ENCODE peak calls at places on chromosomes 4 and X, in eight cellular contexts. F is fibroblast of mammary gland, K is GM23338, W is body of pancreas, M is colonic mucosa, O is uterus, D is astrocyte of the spinal cord, A is HCT116. Q is an unnamed sample.

GRCh38 chrX:9144643-9145290 is 110.8 kb upstream of the FAM9B start:
- DNase-seq in A (no peak), O (no peak), M (no peak), D (no peak), K (no peak), F (peak), W (no peak), Q (peak)

GRCh38 chrX:13428055-13428786 is 108.4 kb upstream of the ATXN3L start:
- DNase-seq in K (peak), W (peak), M (no peak), A (peak), D (peak), F (peak), O (no peak), Q (peak)

GRCh38 chr4:159547645-159548308 is 444.9 kb downstream of the RAPGEF2 start:
- DNase-seq in A (no peak), K (no peak), M (no peak), W (no peak), O (no peak), D (peak), F (peak), Q (no peak)

GRCh38 chr4:89254847-89255246 is 52.8 kb downstream of the GPRIN3 start:
- DNase-seq in M (peak), K (peak), O (no peak), W (peak), A (peak), F (peak), D (no peak), Q (peak)

GRCh38 chrX:37796805-37797204 is 16.9 kb downstream of the CYBB start:
- DNase-seq in O (no peak), M (no peak), A (no peak), W (peak), K (no peak), D (no peak), F (no peak), Q (no peak)

GRCh38 chrX:106177106-106177981 is 9.2 kb downstream of the PWWP3B start:
- DNase-seq in K (peak), O (peak), D (peak), M (no peak), A (no peak), F (peak), W (peak), Q (peak)

GRCh38 chr4:158786155-158786581 is 17.3 kb downstream of the FNIP2 start:
- DNase-seq in W (no peak), O (no peak), M (no peak), K (no peak), D (peak), A (no peak), F (no peak), Q (peak)

GRCh38 chr4:10034136-10034535 is 12.8 kb upstream of the SLC2A9 start:
- DNase-seq in F (no peak), M (no peak), W (no peak), A (no peak), O (no peak), K (no peak), D (no peak), Q (no peak)

GRCh38 chr4:90996813-90997212 is 869.6 kb downstream of the CCSER1 start:
- DNase-seq in A (no peak), O (no peak), D (no peak), W (no peak), F (no peak), K (no peak), M (no peak), Q (no peak)

GRCh38 chrX:23373129-23373804 is 38.6 kb downstream of the PTCHD1 start:
- DNase-seq in D (peak), A (no peak), F (peak), W (no peak), K (no peak), M (no peak), O (no peak), Q (peak)

GRCh38 chr4:86769794-86770193 is 79.4 kb downstream of the SLC10A6 start:
- DNase-seq in W (no peak), A (no peak), K (no peak), F (no peak), O (no peak), M (no peak), D (no peak), Q (no peak)

GRCh38 chr4:6092131-6092530 is 73.9 kb upstream of the C4orf50 start:
- DNase-seq in A (no peak), O (no peak), K (peak), M (no peak), W (no peak), D (no peak), F (no peak), Q (no peak)

GRCh38 chr4:82499705-82500104 is 62.1 kb downstream of the TMEM150C start:
- DNase-seq in A (no peak), K (no peak), O (no peak), D (no peak), F (no peak), M (no peak), W (no peak), Q (no peak)

GRCh38 chr4:2363056-2363719 is 55.3 kb downstream of the ZFYVE28 start:
- DNase-seq in W (peak), O (no peak), M (no peak), A (no peak), K (no peak), F (peak), D (no peak), Q (peak)

GRCh38 chr4:48305508-48305907 is 35.8 kb upstream of the SLAIN2 start:
- DNase-seq in W (no peak), O (no peak), K (no peak), M (no peak), D (no peak), F (no peak), A (no peak), Q (no peak)

GRCh38 chr4:41625531-41625930 is 87.6 kb downstream of the LIMCH1 start:
- DNase-seq in O (no peak), W (no peak), K (no peak), D (no peak), F (no peak), M (no peak), A (no peak), Q (no peak)

GRCh38 chrX:148310402-148311200 is 189.8 kb upstream of the AFF2 start:
- DNase-seq in D (no peak), O (no peak), A (no peak), K (no peak), W (no peak), F (no peak), M (no peak), Q (no peak)

GRCh38 chr4:157994863-157995262 is 178.0 kb downstream of the GASK1B start:
- DNase-seq in D (no peak), W (peak), A (no peak), M (no peak), F (no peak), O (no peak), K (no peak), Q (peak)

GRCh38 chr4:168451331-168451730 is 29.0 kb downstream of the DDX60L start:
- DNase-seq in O (no peak), W (no peak), D (no peak), M (no peak), F (peak), K (no peak), A (no peak), Q (no peak)

GRCh38 chr4:2266181-2266580 is 4.3 kb upstream of the MXD4 start:
- DNase-seq in A (no peak), K (no peak), F (no peak), M (peak), D (no peak), W (no peak), O (peak), Q (peak)

GRCh38 chrX:21798677-21799219 is 40.7 kb upstream of the MBTPS2 start:
- DNase-seq in W (peak), K (no peak), M (no peak), A (peak), O (no peak), D (peak), F (peak), Q (peak)

GRCh38 chrX:30971761-30972603 is 82.9 kb upstream of the TAB3 start:
- DNase-seq in D (peak), M (peak), K (peak), W (peak), F (peak), O (no peak), A (no peak), Q (peak)

GRCh38 chr4:184167576-184167975 is 50.1 kb downstream of the ENPP6 start:
- DNase-seq in W (no peak), A (no peak), F (no peak), D (no peak), K (peak), M (no peak), O (no peak), Q (no peak)

GRCh38 chrX:21207080-21207479 is 167.1 kb upstream of the CNKSR2 start:
- DNase-seq in O (no peak), K (no peak), D (no peak), A (no peak), F (no peak), W (no peak), M (no peak), Q (no peak)

GRCh38 chr4:147933316-147933715 is 201.4 kb downstream of the ARHGAP10 start:
- DNase-seq in O (no peak), A (no peak), K (peak), M (no peak), F (peak), D (no peak), W (no peak), Q (no peak)

GRCh38 chrX:70479197-70479969 is 34.7 kb downstream of the DLG3 start:
- DNase-seq in D (peak), O (no peak), W (no peak), A (no peak), K (no peak), M (no peak), F (peak), Q (peak)

GRCh38 chrX:41889317-41890025 is 33.9 kb downstream of the CASK start:
- DNase-seq in F (peak), O (no peak), K (no peak), D (peak), W (no peak), A (peak), M (no peak), Q (peak)

GRCh38 chr4:99574530-99575314 is at the start of gene MTTP:
- DNase-seq in K (no peak), W (no peak), M (no peak), A (no peak), F (no peak), D (no peak), O (no peak), Q (no peak)

GRCh38 chrX:153642313-153642654 is 4.7 kb upstream of the DUSP9 start:
- DNase-seq in D (no peak), K (peak), O (no peak), F (no peak), M (no peak), W (no peak), A (no peak), Q (no peak)
- H3K4me3 ChIP-seq in D (no peak), K (peak), O (no peak), F (no peak), M (no peak), W (no peak), A (no peak), Q (no peak)

DNA sequence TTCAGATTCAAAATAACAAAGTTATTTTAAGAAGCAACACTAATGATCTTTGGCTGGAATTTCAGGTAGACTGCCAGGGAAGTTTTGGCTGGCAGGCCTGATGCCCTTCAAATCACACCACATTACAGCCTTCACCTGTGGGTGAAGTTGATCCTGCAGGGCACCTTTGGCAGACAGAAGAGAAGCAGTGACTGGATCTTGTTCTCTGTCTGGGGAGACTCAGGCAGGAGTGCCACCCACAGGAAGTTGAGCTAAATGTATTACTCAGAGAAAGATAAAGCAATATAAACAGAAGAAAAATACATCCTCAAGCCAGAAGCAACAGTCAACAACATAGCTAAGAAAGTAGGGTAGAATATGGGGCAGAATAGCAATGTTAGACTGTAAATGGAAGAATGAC is 12.8 kb upstream of the CFAP299 start:
- DNase-seq in K (no peak), M (no peak), F (peak), D (peak), A (no peak), W (no peak), O (no peak), Q (peak)
- TF ChIP-seq CTCF in K (peak), M (no peak), F (peak), D (peak), A (no peak), W (no peak), O (no peak), Q (peak)

DNA sequence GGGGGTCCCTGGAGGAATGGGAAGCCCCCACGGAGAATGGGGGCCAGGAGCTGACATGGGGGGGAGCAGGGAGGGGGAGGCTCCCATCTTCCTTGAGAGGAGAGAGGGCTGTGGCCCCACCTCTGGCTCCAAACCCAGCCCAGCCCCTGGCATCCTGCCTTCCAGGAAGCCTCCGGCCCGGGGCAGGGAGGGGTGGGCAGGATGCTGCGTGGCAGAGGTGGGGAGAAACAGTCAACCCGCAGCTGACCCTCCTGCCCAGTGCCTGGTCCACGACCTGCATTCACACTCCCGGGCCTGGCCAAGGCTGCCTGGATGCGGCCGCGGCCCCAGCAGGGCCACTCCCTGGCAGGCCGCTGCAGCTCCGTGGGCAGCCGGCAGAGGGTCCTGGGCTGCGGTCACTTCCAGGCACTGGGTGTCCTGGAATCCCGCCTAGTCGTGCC is 39.0 kb downstream of the CPLX1 start:
- DNase-seq in M (peak), D (no peak), K (no peak), W (no peak), O (no peak), A (no peak), F (no peak), Q (no peak)
- H3K4me3 ChIP-seq in M (no peak), D (no peak), K (peak), W (no peak), O (peak), A (no peak), F (no peak), Q (no peak)

GRCh38 chr4:22986262-22986661 is 293.5 kb downstream of the GBA3 start:
- DNase-seq in D (no peak), F (no peak), W (no peak), M (no peak), O (no peak), K (no peak), A (no peak), Q (no peak)
- TF ChIP-seq CTCF in D (no peak), F (no peak), W (no peak), M (no peak), O (no peak), K (no peak), A (no peak), Q (no peak)

GRCh38 chrX:257681-258289 is 23.4 kb upstream of the PLCXD1 start:
- DNase-seq in F (no peak), M (peak), A (no peak), D (no peak), O (no peak), K (no peak), W (no peak), Q (no peak)
- H3K4me3 ChIP-seq in F (no peak), M (no peak), A (no peak), D (no peak), O (no peak), K (no peak), W (no peak), Q (no peak)